ENCODE peak calls at places on chromosomes 4 and X, in ten cellular contexts. P, A, I, T, W, S, B, Z, N and C are unnamed samples.
A peak's percentile ranks its signal among the peaks of the same experiment; 100 is the strongest.

GRCh38 chrX:139026406-139027200 is 315.1 kb upstream of the FGF13 start:
- DNase-seq in A (no peak), I (no peak), W (no peak), Z (peak; percentile 59), N (no peak), B (no peak), P (no peak), T (no peak), S (no peak), C (no peak)

GRCh38 chr4:80171251-80171650 is 26.1 kb upstream of the PRDM8 start:
- DNase-seq in S (no peak), W (no peak), N (no peak), Z (no peak), T (no peak), I (no peak), P (no peak), B (no peak), A (no peak), C (no peak)

GRCh38 chrX:47217121-47217851 is 1.2 kb upstream of the CDK16 start:
- DNase-seq in A (no peak), S (no peak), Z (peak; percentile 75), I (no peak), N (no peak), P (peak; percentile 44), B (peak; percentile 39), T (no peak), W (peak; percentile 21), C (no peak)

GRCh38 chr4:144862221-144862620 is 216.3 kb downstream of the HHIP start:
- DNase-seq in P (no peak), A (no peak), S (no peak), B (no peak), I (no peak), T (no peak), W (no peak), Z (no peak), N (no peak), C (no peak)

GRCh38 chrX:20224814-20225487 is 41.8 kb downstream of the RPS6KA3 start:
- DNase-seq in I (no peak), W (no peak), N (no peak), S (no peak), A (no peak), Z (peak; percentile 38), B (no peak), P (no peak), T (no peak), C (no peak)

GRCh38 chr4:176377705-176378302 is 58.0 kb downstream of the SPCS3 start:
- DNase-seq in A (no peak), N (no peak), P (no peak), Z (peak; percentile 59), W (no peak), T (no peak), S (no peak), I (no peak), B (no peak), C (no peak)

GRCh38 chr4:14404730-14405129 is 597.6 kb upstream of the CPEB2 start:
- DNase-seq in T (no peak), B (peak; percentile 28), I (no peak), W (no peak), P (no peak), S (no peak), N (no peak), A (no peak), Z (no peak), C (no peak)

GRCh38 chrX:119190736-119191282 is 45.3 kb upstream of the PGRMC1 start:
- DNase-seq in A (no peak), I (no peak), N (no peak), Z (no peak), B (no peak), W (no peak), S (no peak), P (no peak), T (no peak), C (no peak)

GRCh38 chr4:153904011-153904410 is 115.1 kb upstream of the SFRP2 start:
- DNase-seq in P (no peak), S (no peak), B (no peak), I (no peak), Z (no peak), T (no peak), W (no peak), N (no peak), A (no peak), C (no peak)

GRCh38 chr4:187171731-187172339 is 448.2 kb upstream of the FAT1 start:
- DNase-seq in N (no peak), Z (no peak), S (no peak), P (no peak), B (no peak), A (no peak), T (no peak), I (no peak), W (no peak), C (no peak)

GRCh38 chr4:124970011-124970410 is 257.5 kb upstream of the ANKRD50 start:
- DNase-seq in I (no peak), T (no peak), A (no peak), B (no peak), S (no peak), N (no peak), W (no peak), P (no peak), Z (peak; percentile 17), C (no peak)

GRCh38 chr4:69753666-69754065 is 6.8 kb downstream of the SULT1B1 start:
- DNase-seq in I (no peak), N (no peak), Z (peak; percentile 39), P (no peak), T (no peak), B (no peak), A (no peak), W (no peak), S (no peak), C (no peak)

GRCh38 chr4:130808492-130808891 is 1712.5 kb downstream of the C4orf33 start:
- DNase-seq in N (no peak), B (no peak), P (peak; percentile 13), W (no peak), T (no peak), S (no peak), Z (peak; percentile 49), I (no peak), A (no peak), C (no peak)

GRCh38 chrX:103585421-103586313 is at the start of gene TCEAL4:
- DNase-seq in Z (peak; percentile 31), S (peak; percentile 84), B (peak; percentile 65), I (peak; percentile 59), P (no peak), T (peak; percentile 76), N (no peak), A (peak; percentile 6), W (peak; percentile 56), C (peak; percentile 4)

GRCh38 chr4:185587444-185588161 is 52.3 kb upstream of the PDLIM3 start:
- DNase-seq in W (no peak), P (no peak), A (peak; percentile 81), B (peak; percentile 84), Z (no peak), T (no peak), S (no peak), N (no peak), I (no peak), C (peak; percentile 91)

GRCh38 chr4:2688281-2688680 is 67.9 kb downstream of the TNIP2 start:
- DNase-seq in B (no peak), N (no peak), Z (no peak), T (no peak), I (no peak), W (no peak), P (no peak), S (no peak), A (no peak), C (no peak)

GRCh38 chr4:2688697-2689096 is 67.4 kb downstream of the TNIP2 start:
- DNase-seq in N (no peak), T (no peak), S (no peak), Z (no peak), A (no peak), B (no peak), I (no peak), W (no peak), P (no peak), C (no peak)

GRCh38 chr4:2684486-2684885 is 71.7 kb downstream of the TNIP2 start:
- DNase-seq in P (no peak), B (no peak), A (no peak), N (no peak), I (no peak), S (no peak), Z (no peak), W (no peak), T (no peak), C (no peak)

GRCh38 chr4:2685541-2685940 is 70.6 kb downstream of the TNIP2 start:
- DNase-seq in N (no peak), I (no peak), B (no peak), S (no peak), A (no peak), Z (no peak), W (no peak), P (no peak), T (no peak), C (no peak)

GRCh38 chr4:2686379-2687265 is 69.5 kb downstream of the TNIP2 start:
- DNase-seq in I (no peak), N (no peak), W (no peak), B (no peak), P (no peak), Z (no peak), T (no peak), S (no peak), A (no peak), C (no peak)
- H3K4me1 ChIP-seq in I (no peaks in the 10 kb centered on the region), N (no peaks in the 10 kb centered on the region), W (peaks cover 7% of the 10 kb centered on the region), B (no peaks in the 10 kb centered on the region), P (no peaks in the 10 kb centered on the region), Z (no peaks in the 10 kb centered on the region), T (no peaks in the 10 kb centered on the region), S (no peaks in the 10 kb centered on the region), A (no peaks in the 10 kb centered on the region), C (no peaks in the 10 kb centered on the region)

DNA sequence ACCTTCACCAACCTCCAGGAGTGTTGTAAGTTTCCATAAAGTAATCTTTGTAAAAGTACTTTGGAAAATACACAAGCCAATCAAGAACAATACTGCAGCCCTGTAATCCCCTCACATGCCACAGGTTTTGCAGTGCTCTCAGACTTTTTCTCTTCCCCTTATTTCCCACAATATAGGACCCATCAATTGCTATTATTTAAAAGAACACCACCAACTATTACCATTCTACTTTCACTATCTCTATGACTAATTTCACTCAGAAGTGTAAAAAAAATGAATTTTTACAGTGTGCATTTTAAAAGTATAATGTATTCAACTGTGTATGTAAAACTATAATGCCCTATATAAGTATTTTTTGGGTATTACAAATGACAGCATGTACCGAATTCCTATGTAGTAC is 1.7 kb downstream of the ATP8A1 start:
- DNase-seq in P (no peak), T (no peak), N (no peak), A (no peak), I (no peak), W (no peak), Z (no peak), S (no peak), B (no peak), C (no peak)
- H3K27me3 ChIP-seq in P (no peaks in the 10 kb centered on the region), T (no peaks in the 10 kb centered on the region), N (no peaks in the 10 kb centered on the region), A (no peaks in the 10 kb centered on the region), I (no peaks in the 10 kb centered on the region), W (no peaks in the 10 kb centered on the region), Z (no peaks in the 10 kb centered on the region), S (no peaks in the 10 kb centered on the region), B (no peaks in the 10 kb centered on the region), C (no peaks in the 10 kb centered on the region)

GRCh38 chrX:38882894-38883620 is 81.8 kb downstream of the MID1IP1 start:
- DNase-seq in Z (peak; percentile 95), B (no peak), I (no peak), A (no peak), S (no peak), W (no peak), P (no peak), T (peak; percentile 52), N (no peak), C (no peak)
- H3K4me1 ChIP-seq in Z (peaks cover 78% of the 10 kb centered on the region), B (no peaks in the 10 kb centered on the region), I (peaks cover 14% of the 10 kb centered on the region), A (no peaks in the 10 kb centered on the region), S (no peaks in the 10 kb centered on the region), W (peaks cover 12% of the 10 kb centered on the region), P (peaks cover 14% of the 10 kb centered on the region), T (no peaks in the 10 kb centered on the region), N (no peaks in the 10 kb centered on the region), C (peaks cover 18% of the 10 kb centered on the region)

GRCh38 chr4:189177130-189177529 is 763.5 kb upstream of the FRG1 start:
- DNase-seq in S (no peak), W (no peak), B (no peak), A (no peak), N (no peak), I (no peak), P (no peak), T (no peak), Z (peak; percentile 48), C (no peak)
- H3K27me3 ChIP-seq in S (no peaks in the 10 kb centered on the region), W (no peaks in the 10 kb centered on the region), B (no peaks in the 10 kb centered on the region), A (no peaks in the 10 kb centered on the region), N (no peaks in the 10 kb centered on the region), I (no peaks in the 10 kb centered on the region), P (peaks cover 1% of the 10 kb centered on the region), T (no peaks in the 10 kb centered on the region), Z (no peaks in the 10 kb centered on the region), C (no peaks in the 10 kb centered on the region)